ENCODE peak calls at places on chromosomes 1 and 21, in seven cellular contexts. F is right lobe of liver; Y is heart left ventricle; S is mammary epithelial cell; W is CD4-positive, alpha-beta T cell; V is fibroblast of villous mesenchyme; N is Peyer's patch. E is an unnamed sample.

GRCh38 chr1:189851806-189852367 is 625.8 kb downstream of the BRINP3 start:
- DNase-seq in V (no peak), F (no peak), W (no peak), S (peak), N (no peak), Y (no peak), E (no peak)

GRCh38 chr1:185245466-185245865 is 71.6 kb downstream of the IVNS1ABP start:
- DNase-seq in F (no peak), S (no peak), N (no peak), Y (no peak), W (no peak), V (no peak), E (no peak)

GRCh38 chr21:43345746-43346409 is 81.1 kb downstream of the SIK1 start:
- DNase-seq in Y (no peak), V (peak), N (no peak), F (no peak), W (no peak), S (peak), E (no peak)

GRCh38 chr1:94146273-94146672 is 25.3 kb upstream of the ABCA4 start:
- DNase-seq in Y (no peak), W (no peak), S (no peak), N (no peak), F (no peak), V (no peak), E (no peak)

GRCh38 chr1:113940365-113941244 is 11.5 kb downstream of the HIPK1 start:
- DNase-seq in S (no peak), Y (no peak), F (no peak), V (no peak), N (no peak), W (peak), E (peak)

GRCh38 chr1:36142121-36142520 is 7.2 kb downstream of the TRAPPC3 start:
- DNase-seq in Y (no peak), F (no peak), N (no peak), V (no peak), S (no peak), W (no peak), E (no peak)

GRCh38 chr1:100810360-100810759 is 84.3 kb downstream of the EXTL2 start:
- DNase-seq in N (no peak), F (no peak), V (no peak), W (no peak), Y (no peak), S (peak), E (no peak)

GRCh38 chr1:212070720-212071302 is 35.3 kb downstream of the DTL start:
- DNase-seq in F (no peak), W (no peak), V (peak), Y (no peak), N (no peak), S (peak), E (peak)

GRCh38 chr1:62090016-62090415 is 104.6 kb upstream of the L1TD1 start:
- DNase-seq in N (no peak), S (no peak), W (no peak), F (no peak), V (no peak), Y (no peak), E (no peak)

GRCh38 chr1:31707711-31708110 is 3.9 kb upstream of the COL16A1 start:
- DNase-seq in N (no peak), V (peak), W (no peak), S (peak), F (no peak), Y (no peak), E (peak)

GRCh38 chr1:109876617-109877319 is 33.9 kb upstream of the CSF1 start:
- DNase-seq in F (no peak), N (no peak), V (peak), S (no peak), Y (no peak), W (no peak), E (no peak)

GRCh38 chr1:19814244-19814661 is 830 bp downstream of the RNF186 start:
- DNase-seq in N (peak), Y (no peak), F (no peak), W (no peak), S (no peak), V (no peak), E (no peak)

GRCh38 chr1:235079443-235079967 is 49.1 kb downstream of the TOMM20 start:
- DNase-seq in V (no peak), F (peak), S (peak), W (no peak), N (peak), Y (peak), E (no peak)

GRCh38 chr1:244368279-244368678 is 83.4 kb downstream of the ADSS2 start:
- DNase-seq in S (no peak), Y (no peak), V (no peak), F (no peak), W (no peak), N (no peak), E (no peak)

GRCh38 chr1:25720624-25721023 is 79.4 kb upstream of the SELENON start:
- DNase-seq in V (no peak), Y (no peak), W (no peak), F (no peak), N (no peak), S (no peak), E (no peak)

GRCh38 chr1:47210666-47211065 is 20.8 kb upstream of the PDZK1IP1 start:
- DNase-seq in Y (no peak), N (no peak), F (no peak), W (no peak), V (no peak), S (peak), E (no peak)

GRCh38 chr21:34200288-34200905 is 127.0 kb downstream of the MRPS6 start:
- DNase-seq in V (peak), S (no peak), Y (no peak), N (no peak), F (no peak), W (no peak), E (no peak)
- TF ChIP-seq CTCF in V (no peak), S (no peak), Y (no peak), N (no peak), F (no peak), W (no peak), E (no peak)

DNA sequence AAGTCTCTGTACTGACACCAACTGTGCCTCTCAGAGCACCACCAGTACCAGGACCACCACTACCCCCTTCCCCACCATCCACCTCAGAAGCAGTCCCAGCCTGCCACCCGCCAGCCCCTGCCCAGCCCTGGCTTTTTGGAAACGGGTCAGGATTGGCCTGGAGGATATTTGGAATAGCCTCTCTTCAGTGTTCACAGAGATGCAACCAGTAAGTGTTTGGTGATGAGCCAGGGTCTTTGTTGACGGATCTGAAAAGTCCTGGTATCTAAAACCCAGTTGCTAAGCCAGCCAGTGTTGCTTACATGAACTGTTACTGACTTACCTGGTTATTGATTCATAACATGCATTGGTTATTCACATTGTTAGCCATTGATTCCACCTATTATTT is 1.1 kb downstream of the C1orf56 start:
- DNase-seq in Y (no peak), W (no peak), N (no peak), S (no peak), F (no peak), V (no peak), E (no peak)
- TF ChIP-seq CTCF in Y (no peak), W (no peak), N (no peak), S (no peak), F (no peak), V (no peak), E (no peak)

GRCh38 chr1:108327534-108328462 is 83.9 kb upstream of the NBPF4 start:
- DNase-seq in W (no peak), F (no peak), Y (no peak), V (no peak), S (no peak), N (no peak), E (no peak)
- TF ChIP-seq CTCF in W (no peak), F (no peak), Y (no peak), V (peak), S (no peak), N (no peak), E (no peak)

GRCh38 chr1:215645861-215646260 is 78.8 kb downstream of the KCTD3 start:
- DNase-seq in V (no peak), F (no peak), N (no peak), W (no peak), Y (no peak), S (no peak), E (no peak)
- TF ChIP-seq CTCF in V (no peak), F (no peak), N (no peak), W (no peak), Y (no peak), S (no peak), E (no peak)

DNA sequence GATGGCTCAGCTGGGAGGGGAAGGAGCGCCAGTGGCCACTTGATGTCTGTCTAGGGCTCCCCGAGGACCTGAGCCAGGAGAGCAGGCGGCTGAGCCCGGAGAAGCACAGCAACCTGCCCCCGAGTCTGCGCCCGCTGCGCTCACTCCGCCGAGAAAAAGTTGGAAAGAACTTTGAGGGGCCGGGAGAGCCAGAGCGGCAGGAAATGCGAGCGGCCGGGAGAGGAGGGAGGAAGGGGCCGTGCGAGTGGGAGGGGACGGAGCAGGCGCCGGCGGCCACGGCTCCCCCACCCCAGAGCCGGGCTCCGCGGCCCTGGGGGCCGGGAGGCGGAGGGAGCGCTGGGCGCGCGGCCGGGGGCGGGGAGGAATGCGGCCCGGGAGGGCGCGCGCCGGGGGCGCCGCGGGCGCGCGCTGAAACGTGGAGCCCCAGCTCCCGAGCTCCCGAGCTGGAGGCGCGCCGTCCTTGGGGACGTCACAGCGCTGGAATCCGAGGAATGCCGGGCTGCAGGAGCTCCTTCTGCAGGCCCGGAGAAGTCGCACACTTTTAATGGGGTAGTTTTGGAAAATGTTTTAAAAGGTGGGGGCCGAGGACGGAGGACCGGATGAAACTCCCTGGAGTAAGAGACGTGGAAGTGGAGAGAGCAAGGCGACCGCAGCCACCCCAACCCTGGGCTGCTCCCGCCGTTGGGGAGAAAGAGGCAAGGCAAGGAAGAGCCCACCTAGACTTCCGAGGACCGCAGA is at the start of gene PTPN14:
- DNase-seq in F (peak), W (no peak), V (peak), Y (peak), N (peak), S (peak), E (peak)
- TF ChIP-seq CTCF in F (no peak), W (no peak), V (peak), Y (peak), N (no peak), S (peak), E (no peak)

E was measured in GM20000.